ENCODE peak calls at places on chromosomes 4 and X, in eight cellular contexts. One of them, this sample, is unnamed. For H3K4me1, the result is how much of the 10 kb centered on the place peaks cover.

GRCh38 chr4:2412534-2412884 is 5.9 kb downstream of the ZFYVE28 start:
- DNase-seq in transverse colon: peak
- DNase-seq in GM12878: no peak
- DNase-seq in HepG2: no peak
- DNase-seq in A549: peak
- DNase-seq in ovary: no peak
- DNase-seq in SK-N-SH: no peak
- DNase-seq in tibial nerve: no peak
- DNase-seq in this sample: no peak

GRCh38 chrX:15497865-15498264 is 2.7 kb upstream of the BMX start:
- DNase-seq in HepG2: peak
- DNase-seq in ovary: peak
- DNase-seq in GM12878: no peak
- DNase-seq in SK-N-SH: peak
- DNase-seq in A549: peak
- DNase-seq in transverse colon: peak
- DNase-seq in tibial nerve: no peak
- DNase-seq in this sample: no peak

GRCh38 chrX:122739770-122740169 is 444.3 kb upstream of the GRIA3 start:
- DNase-seq in SK-N-SH: no peak
- DNase-seq in HepG2: peak
- DNase-seq in A549: peak
- DNase-seq in transverse colon: no peak
- DNase-seq in GM12878: no peak
- DNase-seq in tibial nerve: no peak
- DNase-seq in ovary: no peak
- DNase-seq in this sample: no peak

GRCh38 chr4:20126906-20127305 is 124.8 kb upstream of the SLIT2 start:
- DNase-seq in A549: no peak
- DNase-seq in HepG2: no peak
- DNase-seq in GM12878: no peak
- DNase-seq in transverse colon: no peak
- DNase-seq in ovary: no peak
- DNase-seq in tibial nerve: no peak
- DNase-seq in SK-N-SH: no peak
- DNase-seq in this sample: no peak

GRCh38 chrX:153694687-153695270 is 7.1 kb downstream of the SLC6A8 start:
- DNase-seq in ovary: no peak
- DNase-seq in GM12878: no peak
- DNase-seq in A549: no peak
- DNase-seq in tibial nerve: no peak
- DNase-seq in HepG2: no peak
- DNase-seq in SK-N-SH: no peak
- DNase-seq in transverse colon: no peak
- DNase-seq in this sample: peak

GRCh38 chr4:38590017-38590416 is 74.0 kb upstream of the KLF3 start:
- DNase-seq in A549: no peak
- DNase-seq in SK-N-SH: no peak
- DNase-seq in HepG2: no peak
- DNase-seq in GM12878: no peak
- DNase-seq in transverse colon: no peak
- DNase-seq in tibial nerve: no peak
- DNase-seq in ovary: no peak
- DNase-seq in this sample: no peak

GRCh38 chrX:55161581-55161980 is 58.6 kb upstream of the PAGE5 start:
- DNase-seq in GM12878: no peak
- DNase-seq in tibial nerve: no peak
- DNase-seq in transverse colon: no peak
- DNase-seq in SK-N-SH: no peak
- DNase-seq in A549: no peak
- DNase-seq in HepG2: no peak
- DNase-seq in ovary: no peak
- DNase-seq in this sample: no peak

GRCh38 chr4:112418092-112418491 is 97.9 kb downstream of the NEUROG2 start:
- DNase-seq in SK-N-SH: no peak
- DNase-seq in HepG2: no peak
- DNase-seq in ovary: no peak
- DNase-seq in tibial nerve: no peak
- DNase-seq in A549: no peak
- DNase-seq in transverse colon: no peak
- DNase-seq in GM12878: no peak
- DNase-seq in this sample: no peak

GRCh38 chrX:106862972-106863688 is 40.0 kb downstream of the RIPPLY1 start:
- DNase-seq in tibial nerve: no peak
- DNase-seq in HepG2: peak
- DNase-seq in GM12878: no peak
- DNase-seq in SK-N-SH: peak
- DNase-seq in transverse colon: peak
- DNase-seq in A549: peak
- DNase-seq in ovary: no peak
- DNase-seq in this sample: no peak

GRCh38 chr4:41307633-41308032 is 50.9 kb downstream of the UCHL1 start:
- DNase-seq in tibial nerve: no peak
- DNase-seq in HepG2: no peak
- DNase-seq in ovary: no peak
- DNase-seq in A549: no peak
- DNase-seq in transverse colon: no peak
- DNase-seq in GM12878: no peak
- DNase-seq in SK-N-SH: no peak
- DNase-seq in this sample: no peak

GRCh38 chrX:155143959-155144548 is 72.2 kb upstream of the VBP1 start:
- DNase-seq in SK-N-SH: no peak
- DNase-seq in GM12878: no peak
- DNase-seq in tibial nerve: no peak
- DNase-seq in ovary: no peak
- DNase-seq in A549: no peak
- DNase-seq in HepG2: no peak
- DNase-seq in transverse colon: no peak
- DNase-seq in this sample: no peak

GRCh38 chr4:66946761-66947160 is 598.5 kb downstream of the CENPC start:
- DNase-seq in ovary: no peak
- DNase-seq in A549: no peak
- DNase-seq in GM12878: no peak
- DNase-seq in transverse colon: no peak
- DNase-seq in HepG2: no peak
- DNase-seq in SK-N-SH: no peak
- DNase-seq in tibial nerve: no peak
- DNase-seq in this sample: no peak

GRCh38 chr4:56132835-56133234 is 184.1 kb downstream of the CEP135 start:
- DNase-seq in tibial nerve: no peak
- DNase-seq in SK-N-SH: no peak
- DNase-seq in A549: no peak
- DNase-seq in GM12878: no peak
- DNase-seq in HepG2: no peak
- DNase-seq in transverse colon: no peak
- DNase-seq in ovary: no peak
- DNase-seq in this sample: no peak

GRCh38 chrX:27565992-27566391 is 24.2 kb upstream of the DCAF8L2 start:
- DNase-seq in transverse colon: no peak
- DNase-seq in HepG2: peak
- DNase-seq in A549: no peak
- DNase-seq in ovary: peak
- DNase-seq in GM12878: no peak
- DNase-seq in SK-N-SH: no peak
- DNase-seq in tibial nerve: no peak
- DNase-seq in this sample: no peak

GRCh38 chr4:150579591-150580234 is 2.2 kb upstream of the MAB21L2 start:
- DNase-seq in transverse colon: no peak
- DNase-seq in A549: no peak
- DNase-seq in GM12878: no peak
- DNase-seq in HepG2: no peak
- DNase-seq in tibial nerve: no peak
- DNase-seq in ovary: no peak
- DNase-seq in SK-N-SH: peak
- DNase-seq in this sample: peak

GRCh38 chr4:77072195-77072753 is 3.5 kb downstream of the CCNI start:
- DNase-seq in HepG2: peak
- DNase-seq in tibial nerve: no peak
- DNase-seq in A549: no peak
- DNase-seq in ovary: no peak
- DNase-seq in GM12878: no peak
- DNase-seq in transverse colon: no peak
- DNase-seq in SK-N-SH: no peak
- DNase-seq in this sample: no peak

GRCh38 chrX:18995216-18995615 is 11.3 kb upstream of the PHKA2 start:
- DNase-seq in GM12878: no peak
- DNase-seq in tibial nerve: no peak
- DNase-seq in transverse colon: no peak
- DNase-seq in SK-N-SH: no peak
- DNase-seq in HepG2: peak
- DNase-seq in A549: peak
- DNase-seq in ovary: no peak
- DNase-seq in this sample: no peak

GRCh38 chr4:86400216-86400615 is 40.4 kb upstream of the MAPK10 start:
- DNase-seq in GM12878: no peak
- DNase-seq in transverse colon: no peak
- DNase-seq in SK-N-SH: no peak
- DNase-seq in tibial nerve: no peak
- DNase-seq in ovary: no peak
- DNase-seq in A549: no peak
- DNase-seq in HepG2: no peak
- DNase-seq in this sample: no peak

GRCh38 chr4:75848891-75849290 is 53.4 kb downstream of the PPEF2 start:
- DNase-seq in transverse colon: no peak
- DNase-seq in ovary: no peak
- DNase-seq in GM12878: no peak
- DNase-seq in HepG2: no peak
- DNase-seq in SK-N-SH: no peak
- DNase-seq in tibial nerve: no peak
- DNase-seq in A549: no peak
- DNase-seq in this sample: no peak

GRCh38 chr4:152962160-152962559 is 26.0 kb downstream of the FHDC1 start:
- DNase-seq in ovary: no peak
- DNase-seq in tibial nerve: no peak
- DNase-seq in HepG2: no peak
- DNase-seq in A549: no peak
- DNase-seq in SK-N-SH: no peak
- DNase-seq in GM12878: no peak
- DNase-seq in transverse colon: no peak
- DNase-seq in this sample: no peak

GRCh38 chr4:152126233-152126632 is 365.4 kb upstream of the GATB start:
- DNase-seq in GM12878: no peak
- DNase-seq in A549: no peak
- DNase-seq in transverse colon: no peak
- DNase-seq in HepG2: no peak
- DNase-seq in ovary: no peak
- DNase-seq in tibial nerve: no peak
- DNase-seq in SK-N-SH: no peak
- DNase-seq in this sample: no peak

DNA sequence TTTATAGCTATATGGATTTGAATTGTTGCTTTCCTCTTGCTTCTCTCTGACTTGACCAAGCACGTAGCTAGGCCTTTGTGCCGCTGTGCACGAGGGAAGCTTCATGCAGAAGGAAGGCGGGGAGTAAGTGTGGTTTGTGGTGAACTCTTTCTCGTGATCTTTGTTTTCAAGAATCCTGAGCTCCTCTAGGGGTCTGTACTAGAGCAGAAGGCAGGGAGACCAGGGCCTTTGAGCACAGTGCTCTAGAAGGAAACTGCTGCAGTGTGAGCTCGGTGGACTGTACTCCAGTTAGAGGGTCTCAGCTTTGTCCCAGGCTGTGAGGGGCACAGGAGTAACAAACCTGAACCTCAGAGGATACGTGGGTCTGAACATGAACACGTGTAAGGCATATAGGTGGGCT is 49.0 kb downstream of the AGA start:
- DNase-seq in tibial nerve: no peak
- DNase-seq in ovary: no peak
- DNase-seq in GM12878: no peak
- DNase-seq in HepG2: no peak
- DNase-seq in SK-N-SH: no peak
- DNase-seq in transverse colon: peak
- DNase-seq in A549: no peak
- DNase-seq in this sample: no peak
- TF ChIP-seq EP300 in tibial nerve: no peak
- TF ChIP-seq EP300 in ovary: no peak
- TF ChIP-seq EP300 in GM12878: no peak
- TF ChIP-seq EP300 in HepG2: no peak
- TF ChIP-seq EP300 in SK-N-SH: no peak
- TF ChIP-seq EP300 in transverse colon: no peak
- TF ChIP-seq EP300 in A549: no peak
- TF ChIP-seq EP300 in this sample: no peak

GRCh38 chr4:89863533-89863932 is 26.6 kb upstream of the SNCA start:
- DNase-seq in tibial nerve: no peak
- DNase-seq in transverse colon: no peak
- DNase-seq in HepG2: no peak
- DNase-seq in A549: no peak
- DNase-seq in ovary: no peak
- DNase-seq in GM12878: no peak
- DNase-seq in SK-N-SH: no peak
- DNase-seq in this sample: no peak
- H3K4me3 ChIP-seq in tibial nerve: no peak
- H3K4me3 ChIP-seq in transverse colon: no peak
- H3K4me3 ChIP-seq in HepG2: no peak
- H3K4me3 ChIP-seq in A549: no peak
- H3K4me3 ChIP-seq in ovary: no peak
- H3K4me3 ChIP-seq in GM12878: no peak
- H3K4me3 ChIP-seq in SK-N-SH: no peak
- H3K4me3 ChIP-seq in this sample: no peak

GRCh38 chrX:10111364-10112148 is 45.2 kb upstream of the CLCN4 start:
- DNase-seq in tibial nerve: no peak
- DNase-seq in SK-N-SH: no peak
- DNase-seq in transverse colon: peak
- DNase-seq in ovary: peak
- DNase-seq in GM12878: peak
- DNase-seq in HepG2: peak
- DNase-seq in A549: no peak
- DNase-seq in this sample: no peak

GRCh38 chrX:10110984-10111363 is 45.8 kb upstream of the CLCN4 start:
- DNase-seq in ovary: no peak
- DNase-seq in SK-N-SH: no peak
- DNase-seq in HepG2: no peak
- DNase-seq in tibial nerve: no peak
- DNase-seq in transverse colon: no peak
- DNase-seq in GM12878: peak
- DNase-seq in A549: no peak
- DNase-seq in this sample: no peak

GRCh38 chrX:10108288-10108687 is 48.5 kb upstream of the CLCN4 start:
- DNase-seq in GM12878: no peak
- DNase-seq in HepG2: no peak
- DNase-seq in ovary: no peak
- DNase-seq in transverse colon: no peak
- DNase-seq in SK-N-SH: no peak
- DNase-seq in tibial nerve: no peak
- DNase-seq in A549: no peak
- DNase-seq in this sample: no peak

GRCh38 chrX:10110316-10110932 is 46.4 kb upstream of the CLCN4 start:
- DNase-seq in SK-N-SH: no peak
- DNase-seq in ovary: no peak
- DNase-seq in A549: no peak
- DNase-seq in tibial nerve: no peak
- DNase-seq in transverse colon: no peak
- DNase-seq in GM12878: no peak
- DNase-seq in HepG2: no peak
- DNase-seq in this sample: no peak

GRCh38 chrX:10109695-10110094 is 47.1 kb upstream of the CLCN4 start:
- DNase-seq in transverse colon: peak
- DNase-seq in GM12878: no peak
- DNase-seq in SK-N-SH: no peak
- DNase-seq in A549: no peak
- DNase-seq in ovary: peak
- DNase-seq in HepG2: no peak
- DNase-seq in tibial nerve: no peak
- DNase-seq in this sample: no peak
- H3K4me1 ChIP-seq in transverse colon: half or more
- H3K4me1 ChIP-seq in GM12878: under half
- H3K4me1 ChIP-seq in SK-N-SH: under half
- H3K4me1 ChIP-seq in A549: under half
- H3K4me1 ChIP-seq in ovary: under half
- H3K4me1 ChIP-seq in HepG2: under half
- H3K4me1 ChIP-seq in tibial nerve: under half
- H3K4me1 ChIP-seq in this sample: under half

GRCh38 chrX:1581132-1581531 is 10.3 kb upstream of the AKAP17A start:
- DNase-seq in ovary: no peak
- DNase-seq in A549: peak
- DNase-seq in HepG2: peak
- DNase-seq in GM12878: no peak
- DNase-seq in transverse colon: peak
- DNase-seq in SK-N-SH: peak
- DNase-seq in tibial nerve: no peak
- DNase-seq in this sample: no peak
- TF ChIP-seq EP300 in ovary: no peak
- TF ChIP-seq EP300 in A549: no peak
- TF ChIP-seq EP300 in HepG2: no peak
- TF ChIP-seq EP300 in GM12878: no peak
- TF ChIP-seq EP300 in transverse colon: no peak
- TF ChIP-seq EP300 in SK-N-SH: no peak
- TF ChIP-seq EP300 in tibial nerve: no peak
- TF ChIP-seq EP300 in this sample: no peak